ENCODE peak calls at places on chromosomes 16 and 17, in five cellular contexts. One of them, this sample, is unnamed. For H3K27me3, the result is how much of the 10 kb centered on the place peaks cover.

GRCh38 chr16:54648575-54648974 is 282.1 kb upstream of the IRX5 start:
- DNase-seq in small intestine: no peak
- DNase-seq in adrenal gland: no peak
- DNase-seq in sigmoid colon: no peak
- DNase-seq in ovary: no peak
- DNase-seq in this sample: no peak

GRCh38 chr17:48351916-48352332 is 78.1 kb downstream of the SKAP1 start:
- DNase-seq in small intestine: peak
- DNase-seq in adrenal gland: no peak
- DNase-seq in sigmoid colon: no peak
- DNase-seq in ovary: no peak
- DNase-seq in this sample: no peak

GRCh38 chr17:51793686-51794085 is 364.8 kb downstream of the CA10 start:
- DNase-seq in small intestine: no peak
- DNase-seq in adrenal gland: no peak
- DNase-seq in sigmoid colon: no peak
- DNase-seq in ovary: no peak
- DNase-seq in this sample: no peak

GRCh38 chr16:50842013-50842505 is 100.2 kb downstream of the CYLD start:
- DNase-seq in small intestine: no peak
- DNase-seq in adrenal gland: no peak
- DNase-seq in sigmoid colon: no peak
- DNase-seq in ovary: no peak
- DNase-seq in this sample: no peak

GRCh38 chr17:61253293-61253801 is 146.3 kb upstream of the TBX2 start:
- DNase-seq in small intestine: no peak
- DNase-seq in adrenal gland: peak
- DNase-seq in sigmoid colon: no peak
- DNase-seq in ovary: no peak
- DNase-seq in this sample: peak

GRCh38 chr17:50297407-50297865 is 23.2 kb downstream of the TMEM92 start:
- DNase-seq in small intestine: peak
- DNase-seq in adrenal gland: peak
- DNase-seq in sigmoid colon: peak
- DNase-seq in ovary: peak
- DNase-seq in this sample: peak

GRCh38 chr16:15907863-15908478 is 19.6 kb upstream of the CEP20 start:
- DNase-seq in small intestine: peak
- DNase-seq in adrenal gland: peak
- DNase-seq in sigmoid colon: peak
- DNase-seq in ovary: no peak
- DNase-seq in this sample: peak

GRCh38 chr16:21608647-21609328 is 9.4 kb downstream of the METTL9 start:
- DNase-seq in small intestine: peak
- DNase-seq in adrenal gland: no peak
- DNase-seq in sigmoid colon: no peak
- DNase-seq in ovary: no peak
- DNase-seq in this sample: no peak

GRCh38 chr17:77609553-77610517 is 348.7 kb upstream of the TNRC6C start:
- DNase-seq in small intestine: peak
- DNase-seq in adrenal gland: peak
- DNase-seq in sigmoid colon: peak
- DNase-seq in ovary: no peak
- DNase-seq in this sample: no peak

GRCh38 chr16:24452724-24453123 is 86.6 kb upstream of the RBBP6 start:
- DNase-seq in small intestine: no peak
- DNase-seq in adrenal gland: no peak
- DNase-seq in sigmoid colon: no peak
- DNase-seq in ovary: no peak
- DNase-seq in this sample: no peak

GRCh38 chr17:57551321-57552079 is 193.6 kb downstream of the CCDC182 start:
- DNase-seq in small intestine: no peak
- DNase-seq in adrenal gland: no peak
- DNase-seq in sigmoid colon: no peak
- DNase-seq in ovary: no peak
- DNase-seq in this sample: no peak

GRCh38 chr17:13372432-13372831 is 229.3 kb downstream of the HS3ST3A1 start:
- DNase-seq in small intestine: no peak
- DNase-seq in adrenal gland: no peak
- DNase-seq in sigmoid colon: no peak
- DNase-seq in ovary: no peak
- DNase-seq in this sample: no peak

GRCh38 chr16:86984975-86985655 is 332.1 kb downstream of the C16orf95 start:
- DNase-seq in small intestine: no peak
- DNase-seq in adrenal gland: no peak
- DNase-seq in sigmoid colon: no peak
- DNase-seq in ovary: no peak
- DNase-seq in this sample: no peak

GRCh38 chr17:35981908-35982330 is 622 bp upstream of the CCL16 start:
- DNase-seq in small intestine: peak
- DNase-seq in adrenal gland: no peak
- DNase-seq in sigmoid colon: no peak
- DNase-seq in ovary: no peak
- DNase-seq in this sample: no peak

GRCh38 chr16:88785106-88785924 is at the start of gene PIEZO1:
- DNase-seq in small intestine: peak
- DNase-seq in adrenal gland: peak
- DNase-seq in sigmoid colon: peak
- DNase-seq in ovary: peak
- DNase-seq in this sample: peak

GRCh38 chr16:11614587-11615175 is 28.0 kb upstream of the LITAF start:
- DNase-seq in small intestine: no peak
- DNase-seq in adrenal gland: no peak
- DNase-seq in sigmoid colon: no peak
- DNase-seq in ovary: no peak
- DNase-seq in this sample: no peak

GRCh38 chr16:55701442-55702319 is 45.9 kb downstream of the SLC6A2 start:
- DNase-seq in small intestine: peak
- DNase-seq in adrenal gland: peak
- DNase-seq in sigmoid colon: peak
- DNase-seq in ovary: peak
- DNase-seq in this sample: peak

GRCh38 chr16:81523387-81524115 is 78.9 kb downstream of the CMIP start:
- DNase-seq in small intestine: no peak
- DNase-seq in adrenal gland: peak
- DNase-seq in sigmoid colon: no peak
- DNase-seq in ovary: peak
- DNase-seq in this sample: no peak

GRCh38 chr17:14359251-14359939 is 58.5 kb downstream of the HS3ST3B1 start:
- DNase-seq in small intestine: no peak
- DNase-seq in adrenal gland: no peak
- DNase-seq in sigmoid colon: no peak
- DNase-seq in ovary: no peak
- DNase-seq in this sample: no peak

GRCh38 chr16:81866820-81867440 is 87.8 kb downstream of the PLCG2 start:
- DNase-seq in small intestine: no peak
- DNase-seq in adrenal gland: peak
- DNase-seq in sigmoid colon: no peak
- DNase-seq in ovary: no peak
- DNase-seq in this sample: no peak

GRCh38 chr16:8634991-8635736 is 13.7 kb downstream of the METTL22 start:
- DNase-seq in small intestine: no peak
- DNase-seq in adrenal gland: no peak
- DNase-seq in sigmoid colon: peak
- DNase-seq in ovary: no peak
- DNase-seq in this sample: peak

GRCh38 chr17:57531648-57532486 is 213.2 kb downstream of the CCDC182 start:
- DNase-seq in small intestine: peak
- DNase-seq in adrenal gland: no peak
- DNase-seq in sigmoid colon: no peak
- DNase-seq in ovary: no peak
- DNase-seq in this sample: no peak

GRCh38 chr16:30659507-30660423 is 1.5 kb downstream of the FBRS start:
- DNase-seq in small intestine: no peak
- DNase-seq in adrenal gland: no peak
- DNase-seq in sigmoid colon: peak
- DNase-seq in ovary: peak
- DNase-seq in this sample: no peak

GRCh38 chr16:79172306-79172705 is 428.2 kb downstream of the MAF start:
- DNase-seq in small intestine: no peak
- DNase-seq in adrenal gland: no peak
- DNase-seq in sigmoid colon: no peak
- DNase-seq in ovary: no peak
- DNase-seq in this sample: no peak

GRCh38 chr17:34712481-34713195 is 133.3 kb downstream of the TMEM132E start:
- DNase-seq in small intestine: no peak
- DNase-seq in adrenal gland: no peak
- DNase-seq in sigmoid colon: no peak
- DNase-seq in ovary: no peak
- DNase-seq in this sample: no peak

GRCh38 chr17:70804161-70804560 is 634.8 kb downstream of the KCNJ2 start:
- DNase-seq in small intestine: no peak
- DNase-seq in adrenal gland: no peak
- DNase-seq in sigmoid colon: no peak
- DNase-seq in ovary: no peak
- DNase-seq in this sample: no peak

GRCh38 chr16:50251375-50252081 is 14.8 kb upstream of the ADCY7 start:
- DNase-seq in small intestine: no peak
- DNase-seq in adrenal gland: peak
- DNase-seq in sigmoid colon: no peak
- DNase-seq in ovary: no peak
- DNase-seq in this sample: no peak

GRCh38 chr17:81333626-81334368 is 38.7 kb upstream of the SLC38A10 start:
- DNase-seq in small intestine: no peak
- DNase-seq in adrenal gland: no peak
- DNase-seq in sigmoid colon: no peak
- DNase-seq in ovary: no peak
- DNase-seq in this sample: no peak

GRCh38 chr17:57955183-57955952 is at the start of gene CUEDC1:
- DNase-seq in small intestine: peak
- DNase-seq in adrenal gland: peak
- DNase-seq in sigmoid colon: peak
- DNase-seq in ovary: peak
- DNase-seq in this sample: peak

GRCh38 chr16:87926246-87927194 is 9.8 kb downstream of the CA5A start:
- DNase-seq in small intestine: no peak
- DNase-seq in adrenal gland: no peak
- DNase-seq in sigmoid colon: no peak
- DNase-seq in ovary: no peak
- DNase-seq in this sample: no peak

GRCh38 chr17:43661699-43662431 is at the start of gene MEOX1:
- DNase-seq in small intestine: no peak
- DNase-seq in adrenal gland: no peak
- DNase-seq in sigmoid colon: no peak
- DNase-seq in ovary: no peak
- DNase-seq in this sample: peak
- H3K27me3 ChIP-seq in small intestine: under half
- H3K27me3 ChIP-seq in adrenal gland: under half
- H3K27me3 ChIP-seq in sigmoid colon: under half
- H3K27me3 ChIP-seq in ovary: under half
- H3K27me3 ChIP-seq in this sample: under half

DNA sequence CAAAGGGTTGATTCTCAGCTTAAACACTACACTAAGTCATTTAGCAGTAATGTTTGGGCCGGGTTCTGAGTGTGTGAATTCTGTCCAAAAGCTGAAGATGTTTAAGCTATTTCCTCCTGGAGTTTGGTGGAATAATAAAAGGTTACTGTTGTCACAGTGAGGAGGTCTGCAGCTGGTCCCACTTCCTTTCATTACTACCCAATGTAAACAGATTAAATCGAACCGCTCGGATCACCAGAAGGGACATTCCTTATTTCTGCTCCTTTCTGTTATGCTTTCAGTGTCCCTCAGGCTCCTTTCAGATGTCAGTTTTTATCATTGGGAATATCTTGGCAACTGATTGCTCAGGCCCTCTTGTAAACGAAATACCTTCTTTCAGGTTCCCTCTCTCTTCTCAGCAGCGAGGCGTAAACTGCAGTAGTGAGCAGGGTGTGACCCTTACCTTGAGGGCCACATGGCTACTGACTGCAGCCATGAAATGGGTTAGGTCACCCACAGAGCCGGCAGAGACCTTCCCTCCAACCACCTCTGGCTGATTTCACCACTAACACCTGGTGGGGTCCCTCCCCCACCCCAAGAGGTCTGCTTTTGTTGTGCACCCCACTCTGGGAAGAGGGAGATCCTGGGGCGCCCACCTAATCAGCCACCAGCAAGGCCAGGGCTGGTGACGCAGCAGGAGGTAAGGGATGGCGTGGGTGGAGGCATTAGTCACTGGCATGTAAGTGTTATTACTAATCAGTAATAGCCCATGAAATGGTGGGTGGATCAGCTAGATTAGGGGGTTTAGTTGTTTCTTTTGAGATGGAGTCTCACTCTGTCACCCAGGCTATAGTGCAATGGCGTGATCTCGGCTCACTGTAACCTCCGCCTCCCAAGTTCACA is 117.6 kb downstream of the VPS53 start:
- DNase-seq in small intestine: peak
- DNase-seq in adrenal gland: peak
- DNase-seq in sigmoid colon: no peak
- DNase-seq in ovary: no peak
- DNase-seq in this sample: no peak
- H3K27me3 ChIP-seq in small intestine: under half
- H3K27me3 ChIP-seq in adrenal gland: under half
- H3K27me3 ChIP-seq in sigmoid colon: under half
- H3K27me3 ChIP-seq in ovary: under half
- H3K27me3 ChIP-seq in this sample: under half

GRCh38 chr17:20890338-20890737 is 152.5 kb downstream of the USP22 start:
- DNase-seq in small intestine: no peak
- DNase-seq in adrenal gland: no peak
- DNase-seq in sigmoid colon: no peak
- DNase-seq in ovary: no peak
- DNase-seq in this sample: no peak

GRCh38 chr17:20896153-20896649 is 146.6 kb downstream of the USP22 start:
- DNase-seq in small intestine: no peak
- DNase-seq in adrenal gland: no peak
- DNase-seq in sigmoid colon: peak
- DNase-seq in ovary: peak
- DNase-seq in this sample: no peak
- H3K27me3 ChIP-seq in small intestine: under half
- H3K27me3 ChIP-seq in adrenal gland: under half
- H3K27me3 ChIP-seq in sigmoid colon: under half
- H3K27me3 ChIP-seq in ovary: under half
- H3K27me3 ChIP-seq in this sample: under half

GRCh38 chr17:39801055-39801454 is 63.1 kb downstream of the IKZF3 start:
- DNase-seq in small intestine: no peak
- DNase-seq in adrenal gland: no peak
- DNase-seq in sigmoid colon: no peak
- DNase-seq in ovary: no peak
- DNase-seq in this sample: no peak

GRCh38 chr17:39799395-39799794 is 61.7 kb downstream of the GRB7 start:
- DNase-seq in small intestine: no peak
- DNase-seq in adrenal gland: no peak
- DNase-seq in sigmoid colon: no peak
- DNase-seq in ovary: no peak
- DNase-seq in this sample: no peak

GRCh38 chr17:39804839-39805238 is 59.3 kb downstream of the IKZF3 start:
- DNase-seq in small intestine: no peak
- DNase-seq in adrenal gland: no peak
- DNase-seq in sigmoid colon: no peak
- DNase-seq in ovary: no peak
- DNase-seq in this sample: no peak

DNA sequence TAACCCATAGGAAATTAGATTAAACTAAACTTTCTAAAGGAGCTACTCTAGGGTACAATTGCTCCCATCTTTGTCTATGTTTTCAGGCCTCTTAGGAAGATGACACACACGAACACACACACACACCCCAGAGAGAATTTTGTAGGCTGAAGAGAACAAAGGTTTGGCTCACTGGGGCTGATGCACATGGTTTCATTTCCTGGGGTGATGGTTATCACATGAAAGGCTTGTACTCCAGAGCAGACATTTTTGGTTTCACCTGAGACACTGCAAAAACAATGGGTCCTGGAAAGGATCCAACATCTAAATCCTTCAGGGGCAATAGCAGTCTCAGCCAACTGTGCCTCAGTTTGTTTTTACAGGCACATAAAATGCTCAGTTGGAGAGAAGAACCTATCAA is 62.8 kb downstream of the GRB7 start:
- DNase-seq in small intestine: peak
- DNase-seq in adrenal gland: no peak
- DNase-seq in sigmoid colon: no peak
- DNase-seq in ovary: no peak
- DNase-seq in this sample: no peak
- H3K27me3 ChIP-seq in small intestine: under half
- H3K27me3 ChIP-seq in adrenal gland: under half
- H3K27me3 ChIP-seq in sigmoid colon: under half
- H3K27me3 ChIP-seq in ovary: under half
- H3K27me3 ChIP-seq in this sample: under half